ENCODE peak calls at places on chromosome 10, in seven cellular contexts. S is neural progenitor cell, P is ovary, D is testis, A is cardiac muscle cell, C is left ventricle myocardium inferior, G is GM23248. U is an unnamed sample. For H3K36me3, the result is how much of the 10 kb centered on the place peaks cover.

GRCh38 chr10:88990528-88991160 is at the start of gene FAS:
- DNase-seq in P (peak), G (peak), S (peak), C (peak), D (peak), A (peak), U (peak)

GRCh38 chr10:28668363-28669226 is 8.7 kb upstream of the BAMBI start:
- DNase-seq in D (peak), A (peak), S (peak), P (peak), C (peak), G (peak), U (peak)

GRCh38 chr10:34078798-34079470 is 736.2 kb downstream of the PARD3 start:
- DNase-seq in C (peak), G (peak), D (peak), A (no peak), S (no peak), P (peak), U (no peak)

GRCh38 chr10:13272164-13272571 is 27.7 kb downstream of the PHYH start:
- DNase-seq in A (no peak), C (peak), P (peak), G (peak), D (peak), S (peak), U (peak)

GRCh38 chr10:93495654-93496321 is 624 bp upstream of the CEP55 start:
- DNase-seq in D (peak), P (peak), S (peak), G (peak), C (no peak), A (peak), U (peak)

GRCh38 chr10:102596506-102596971 is 47.7 kb upstream of the TRIM8 start:
- DNase-seq in P (peak), C (peak), S (peak), D (peak), G (peak), A (peak), U (peak)

GRCh38 chr10:491667-492424 is 197.6 kb downstream of the DIP2C start:
- DNase-seq in P (no peak), C (no peak), A (no peak), D (no peak), S (no peak), G (no peak), U (no peak)

GRCh38 chr10:20593649-20594048 is 303.5 kb downstream of the NEBL start:
- DNase-seq in S (no peak), D (no peak), C (no peak), A (no peak), G (no peak), P (no peak), U (no peak)

GRCh38 chr10:14625210-14625621 is 149.5 kb downstream of the FAM107B start:
- DNase-seq in S (peak), C (no peak), A (peak), D (no peak), P (no peak), G (peak), U (peak)

GRCh38 chr10:102776779-102777417 is 33.1 kb downstream of the WBP1L start:
- DNase-seq in S (peak), G (peak), P (peak), A (peak), D (peak), C (peak), U (peak)

GRCh38 chr10:131109746-131110145 is 201.8 kb downstream of the TCERG1L start:
- DNase-seq in G (no peak), S (no peak), C (no peak), D (peak), P (no peak), A (no peak), U (no peak)

GRCh38 chr10:50625663-50626062 is 1.9 kb upstream of the SGMS1 start:
- DNase-seq in C (no peak), S (peak), D (no peak), A (peak), G (peak), P (no peak), U (peak)

GRCh38 chr10:14953452-14954000 is 370 bp downstream of the DCLRE1C start:
- DNase-seq in C (peak), D (peak), A (peak), P (no peak), S (peak), G (peak), U (peak)

GRCh38 chr10:75770634-75771081 is 339.2 kb downstream of the LRMDA start:
- DNase-seq in P (no peak), S (no peak), G (peak), D (no peak), C (peak), A (no peak), U (no peak)

GRCh38 chr10:34967411-34967880 is 122.7 kb downstream of the CUL2 start:
- DNase-seq in P (peak), G (peak), C (peak), D (peak), A (no peak), S (no peak), U (no peak)

GRCh38 chr10:124672181-124672638 is 72.0 kb downstream of the FAM53B start:
- DNase-seq in P (no peak), A (no peak), D (no peak), C (no peak), G (no peak), S (peak), U (no peak)

GRCh38 chr10:133565441-133566294 is at the start of gene SYCE1:
- DNase-seq in A (no peak), D (peak), P (no peak), C (peak), G (no peak), S (no peak), U (no peak)

GRCh38 chr10:126955934-126956711 is 50.9 kb downstream of the DOCK1 start:
- DNase-seq in G (peak), S (no peak), D (no peak), P (no peak), A (no peak), C (no peak), U (peak)

GRCh38 chr10:133390597-133391248 is 3.2 kb upstream of the MTG1 start:
- DNase-seq in D (no peak), P (no peak), G (no peak), A (no peak), S (no peak), C (no peak), U (no peak)

DNA sequence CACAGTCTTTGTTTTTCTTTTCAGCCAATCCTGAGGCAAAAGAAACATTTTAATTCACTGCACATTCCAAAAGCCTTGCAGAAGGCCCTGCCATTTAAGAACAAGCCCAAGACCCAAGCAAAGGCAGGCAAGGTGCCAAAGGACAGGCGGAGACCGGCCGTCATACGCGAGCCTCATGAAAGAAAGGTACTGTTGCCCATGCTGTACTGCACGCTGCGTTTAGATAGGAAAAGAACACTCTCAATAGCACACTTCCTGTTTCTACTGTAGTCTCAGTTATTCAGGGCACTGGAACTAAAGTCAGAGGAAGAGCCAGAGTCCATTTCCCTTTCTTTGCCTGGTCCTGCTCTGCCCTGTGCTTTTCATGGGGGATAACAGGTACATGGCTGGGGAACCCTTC is 47.6 kb downstream of the BMS1 start:
- DNase-seq in S (no peak), A (no peak), G (no peak), C (peak), P (no peak), D (peak), U (no peak)
- H3K36me3 ChIP-seq in S (under half), A (under half), G (under half), C (under half), P (under half), D (under half), U (under half)

GRCh38 chr10:46559231-46559671 is 2.8 kb upstream of the GPRIN2 start:
- DNase-seq in P (peak), G (no peak), D (peak), S (no peak), C (no peak), A (no peak), U (no peak)
- H3K36me3 ChIP-seq in P (under half), G (under half), D (under half), S (under half), C (under half), A (under half), U (under half)

GRCh38 chr10:38025283-38025682 is 14.8 kb downstream of the ZNF33A start:
- DNase-seq in G (no peak), S (no peak), A (no peak), P (no peak), D (no peak), C (no peak), U (no peak)

GRCh38 chr10:38032881-38033280 is 22.4 kb downstream of the ZNF33A start:
- DNase-seq in G (peak), D (no peak), A (no peak), P (no peak), C (no peak), S (no peak), U (no peak)

DNA sequence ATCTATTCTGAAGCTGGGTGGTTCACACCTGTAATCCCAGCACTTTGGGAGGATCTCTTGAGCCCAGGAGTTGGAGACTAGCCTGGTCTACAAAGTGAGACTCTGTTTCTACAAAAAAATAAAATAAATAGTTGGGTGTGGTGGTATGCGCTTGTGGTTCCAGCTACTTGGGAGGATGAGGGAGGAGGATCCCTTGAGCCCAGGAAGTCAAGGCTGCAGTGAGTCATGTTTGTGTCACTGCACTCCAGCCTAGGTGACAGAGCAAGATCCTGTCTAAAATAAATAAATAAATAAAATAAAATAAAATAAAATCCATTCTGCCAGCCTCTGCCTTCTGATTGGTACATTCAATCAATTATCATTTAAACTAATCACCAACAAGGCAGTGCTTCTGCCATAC is 17.5 kb downstream of the ZNF33A start:
- DNase-seq in P (no peak), C (no peak), A (no peak), S (no peak), G (no peak), D (no peak), U (no peak)
- H3K36me3 ChIP-seq in P (under half), C (half or more), A (under half), S (under half), G (under half), D (under half), U (under half)

GRCh38 chr10:100501423-100501822 is 18.2 kb downstream of the SEC31B start:
- DNase-seq in D (no peak), C (no peak), A (no peak), P (no peak), S (no peak), G (peak), U (no peak)
- H3K36me3 ChIP-seq in D (under half), C (half or more), A (under half), P (under half), S (under half), G (under half), U (under half)

DNA sequence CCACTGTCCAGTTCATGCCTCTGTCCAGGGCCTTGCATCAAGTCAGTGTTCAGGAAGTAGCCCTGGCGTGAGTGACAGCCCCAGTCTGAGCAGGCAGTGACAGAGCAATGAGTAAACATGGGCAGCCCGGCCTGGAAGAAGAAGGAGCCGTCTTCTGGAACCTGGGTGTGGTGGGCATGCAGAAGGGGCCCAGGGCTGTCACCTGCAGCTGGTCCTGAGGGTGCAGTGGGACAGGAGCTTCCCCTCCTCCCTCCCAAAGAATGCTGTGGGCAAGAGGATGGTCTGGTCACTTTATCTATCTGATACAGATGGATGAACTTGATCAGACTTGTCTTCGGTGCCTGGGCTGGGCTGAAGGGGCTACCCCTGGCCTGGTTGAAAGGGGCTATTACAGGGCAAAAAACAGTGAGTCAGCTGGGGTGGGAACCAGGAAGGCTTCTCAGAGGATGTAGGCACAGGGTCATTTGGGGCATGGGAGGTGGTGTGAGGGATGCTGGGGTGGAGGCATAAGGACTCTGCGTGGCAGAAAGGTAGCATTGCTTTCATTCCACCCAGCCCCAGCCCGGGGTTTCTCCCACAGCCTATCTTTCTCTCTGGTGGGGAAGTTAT is 42.7 kb upstream of the PPIF start:
- DNase-seq in D (no peak), P (no peak), S (no peak), G (no peak), C (no peak), A (no peak), U (no peak)
- H3K36me3 ChIP-seq in D (under half), P (under half), S (under half), G (under half), C (half or more), A (half or more), U (under half)

GRCh38 chr10:3054816-3055202 is 12.5 kb upstream of the PFKP start:
- DNase-seq in A (no peak), P (no peak), G (no peak), D (no peak), C (no peak), S (no peak), U (no peak)

GRCh38 chr10:3060481-3060889 is 6.9 kb upstream of the PFKP start:
- DNase-seq in D (no peak), G (no peak), P (no peak), S (no peak), A (no peak), C (no peak), U (no peak)

GRCh38 chr10:3056280-3057037 is 10.9 kb upstream of the PFKP start:
- DNase-seq in S (no peak), A (no peak), G (no peak), C (no peak), D (no peak), P (no peak), U (no peak)

GRCh38 chr10:3059974-3060373 is 7.4 kb upstream of the PFKP start:
- DNase-seq in A (no peak), D (no peak), P (no peak), G (no peak), C (no peak), S (no peak), U (no peak)

GRCh38 chr10:3057946-3058345 is 9.4 kb upstream of the PFKP start:
- DNase-seq in G (no peak), A (no peak), P (no peak), S (no peak), D (no peak), C (no peak), U (no peak)
- H3K36me3 ChIP-seq in G (under half), A (under half), P (under half), S (under half), D (under half), C (under half), U (under half)

DNA sequence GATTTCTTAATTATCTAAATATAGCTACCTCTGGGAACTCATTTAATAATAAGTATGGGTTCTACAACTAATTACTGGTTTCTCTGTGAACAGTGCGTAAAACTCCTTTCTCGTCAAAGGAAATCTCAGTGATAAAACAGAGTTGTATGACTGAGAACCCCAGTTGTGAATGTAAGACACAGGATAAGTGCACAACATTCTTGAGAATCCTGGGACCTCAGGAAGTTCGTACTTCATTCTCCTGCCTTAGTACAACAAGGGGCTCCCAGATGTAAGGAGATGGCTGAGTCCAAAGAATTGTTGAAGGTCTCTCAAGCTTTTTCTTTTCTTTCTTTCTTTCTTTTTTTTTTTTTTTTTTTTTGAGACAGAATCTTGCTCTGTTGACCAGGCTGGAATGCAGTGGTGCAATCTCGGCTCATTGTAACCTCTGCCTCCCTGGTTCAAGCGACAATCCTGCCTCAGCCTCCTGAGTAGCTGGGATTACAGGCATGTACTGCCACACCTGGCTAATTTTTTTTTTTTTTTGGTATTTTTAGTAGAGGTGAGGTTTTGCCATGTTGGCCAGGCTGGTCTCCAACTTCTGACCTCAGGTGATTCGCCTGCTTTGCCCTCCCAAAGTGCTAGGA is 12.5 kb downstream of the DENND10 start:
- DNase-seq in C (no peak), A (no peak), G (no peak), S (no peak), P (no peak), D (no peak), U (no peak)
- H3K36me3 ChIP-seq in C (half or more), A (under half), G (under half), S (under half), P (under half), D (under half), U (under half)

GRCh38 chr10:73773152-73773879 is 8.5 kb upstream of the CHCHD1 start:
- DNase-seq in S (no peak), P (no peak), G (peak), C (no peak), D (no peak), A (peak), U (peak)
- H3K36me3 ChIP-seq in S (under half), P (under half), G (under half), C (half or more), D (under half), A (under half), U (under half)